ENCODE peak calls at places on chromosomes 16 and 17, in eight cellular contexts. One of them, this sample, is unnamed.

GRCh38 chr16:89113152-89113547 is 19.5 kb downstream of the ACSF3 start:
- DNase-seq in putamen: no peak
- DNase-seq in gastrocnemius medialis: no peak
- DNase-seq in stimulated activated CD8-positive, alpha-beta memory T cell treated with anti-CD3 and anti-CD28 coated beads, Interleukin-7, amount 100 ng/mL, for 1 hour: no peak
- DNase-seq in hepatocyte: no peak
- DNase-seq in hippocampal formation: no peak
- DNase-seq in NCI-H1092: no peak
- DNase-seq in T-helper 1 cell: no peak
- DNase-seq in this sample: no peak

GRCh38 chr17:65100316-65101140 is 36.6 kb upstream of the RGS9 start:
- DNase-seq in hippocampal formation: peak
- DNase-seq in gastrocnemius medialis: peak
- DNase-seq in putamen: peak
- DNase-seq in stimulated activated CD8-positive, alpha-beta memory T cell treated with anti-CD3 and anti-CD28 coated beads, Interleukin-7, amount 100 ng/mL, for 1 hour: peak
- DNase-seq in T-helper 1 cell: peak
- DNase-seq in NCI-H1092: peak
- DNase-seq in hepatocyte: peak
- DNase-seq in this sample: peak

GRCh38 chr16:87603684-87604571 is 1.6 kb downstream of the JPH3 start:
- DNase-seq in NCI-H1092: no peak
- DNase-seq in hepatocyte: no peak
- DNase-seq in stimulated activated CD8-positive, alpha-beta memory T cell treated with anti-CD3 and anti-CD28 coated beads, Interleukin-7, amount 100 ng/mL, for 1 hour: no peak
- DNase-seq in putamen: no peak
- DNase-seq in gastrocnemius medialis: no peak
- DNase-seq in T-helper 1 cell: no peak
- DNase-seq in hippocampal formation: no peak
- DNase-seq in this sample: no peak

GRCh38 chr16:51051671-51052070 is 99.4 kb downstream of the SALL1 start:
- DNase-seq in stimulated activated CD8-positive, alpha-beta memory T cell treated with anti-CD3 and anti-CD28 coated beads, Interleukin-7, amount 100 ng/mL, for 1 hour: no peak
- DNase-seq in NCI-H1092: no peak
- DNase-seq in hepatocyte: no peak
- DNase-seq in T-helper 1 cell: no peak
- DNase-seq in gastrocnemius medialis: no peak
- DNase-seq in hippocampal formation: no peak
- DNase-seq in putamen: no peak
- DNase-seq in this sample: no peak

GRCh38 chr16:69351309-69352027 is at the start of gene TMED6:
- DNase-seq in gastrocnemius medialis: no peak
- DNase-seq in putamen: no peak
- DNase-seq in NCI-H1092: no peak
- DNase-seq in hippocampal formation: no peak
- DNase-seq in T-helper 1 cell: no peak
- DNase-seq in stimulated activated CD8-positive, alpha-beta memory T cell treated with anti-CD3 and anti-CD28 coated beads, Interleukin-7, amount 100 ng/mL, for 1 hour: no peak
- DNase-seq in hepatocyte: peak
- DNase-seq in this sample: no peak

GRCh38 chr16:65278874-65279273 is 157.0 kb upstream of the CDH11 start:
- DNase-seq in gastrocnemius medialis: no peak
- DNase-seq in hippocampal formation: no peak
- DNase-seq in putamen: no peak
- DNase-seq in T-helper 1 cell: no peak
- DNase-seq in stimulated activated CD8-positive, alpha-beta memory T cell treated with anti-CD3 and anti-CD28 coated beads, Interleukin-7, amount 100 ng/mL, for 1 hour: no peak
- DNase-seq in NCI-H1092: no peak
- DNase-seq in hepatocyte: no peak
- DNase-seq in this sample: no peak

GRCh38 chr16:75023019-75023418 is 24.2 kb downstream of the ZNRF1 start:
- DNase-seq in hippocampal formation: no peak
- DNase-seq in stimulated activated CD8-positive, alpha-beta memory T cell treated with anti-CD3 and anti-CD28 coated beads, Interleukin-7, amount 100 ng/mL, for 1 hour: no peak
- DNase-seq in gastrocnemius medialis: no peak
- DNase-seq in putamen: no peak
- DNase-seq in hepatocyte: no peak
- DNase-seq in NCI-H1092: no peak
- DNase-seq in T-helper 1 cell: no peak
- DNase-seq in this sample: no peak

GRCh38 chr17:18141210-18141803 is 32.8 kb downstream of the MYO15A start:
- DNase-seq in gastrocnemius medialis: no peak
- DNase-seq in hippocampal formation: no peak
- DNase-seq in hepatocyte: peak
- DNase-seq in NCI-H1092: peak
- DNase-seq in putamen: peak
- DNase-seq in stimulated activated CD8-positive, alpha-beta memory T cell treated with anti-CD3 and anti-CD28 coated beads, Interleukin-7, amount 100 ng/mL, for 1 hour: no peak
- DNase-seq in T-helper 1 cell: no peak
- DNase-seq in this sample: peak

GRCh38 chr17:72392056-72393010 is 271.5 kb downstream of the SOX9 start:
- DNase-seq in gastrocnemius medialis: no peak
- DNase-seq in hippocampal formation: no peak
- DNase-seq in hepatocyte: no peak
- DNase-seq in NCI-H1092: no peak
- DNase-seq in putamen: no peak
- DNase-seq in T-helper 1 cell: no peak
- DNase-seq in stimulated activated CD8-positive, alpha-beta memory T cell treated with anti-CD3 and anti-CD28 coated beads, Interleukin-7, amount 100 ng/mL, for 1 hour: no peak
- DNase-seq in this sample: no peak

GRCh38 chr17:40283662-40284061 is 4.0 kb upstream of the CDC6 start:
- DNase-seq in NCI-H1092: no peak
- DNase-seq in hippocampal formation: no peak
- DNase-seq in hepatocyte: peak
- DNase-seq in stimulated activated CD8-positive, alpha-beta memory T cell treated with anti-CD3 and anti-CD28 coated beads, Interleukin-7, amount 100 ng/mL, for 1 hour: no peak
- DNase-seq in putamen: no peak
- DNase-seq in gastrocnemius medialis: no peak
- DNase-seq in T-helper 1 cell: no peak
- DNase-seq in this sample: no peak

GRCh38 chr17:1882836-1883235 is 53.0 kb downstream of the RPA1 start:
- DNase-seq in hepatocyte: peak
- DNase-seq in NCI-H1092: no peak
- DNase-seq in gastrocnemius medialis: no peak
- DNase-seq in stimulated activated CD8-positive, alpha-beta memory T cell treated with anti-CD3 and anti-CD28 coated beads, Interleukin-7, amount 100 ng/mL, for 1 hour: no peak
- DNase-seq in T-helper 1 cell: no peak
- DNase-seq in putamen: no peak
- DNase-seq in hippocampal formation: no peak
- DNase-seq in this sample: peak

GRCh38 chr17:64950871-64951270 is 31.6 kb upstream of the LRRC37A3 start:
- DNase-seq in T-helper 1 cell: no peak
- DNase-seq in putamen: no peak
- DNase-seq in gastrocnemius medialis: no peak
- DNase-seq in hippocampal formation: no peak
- DNase-seq in hepatocyte: no peak
- DNase-seq in NCI-H1092: no peak
- DNase-seq in stimulated activated CD8-positive, alpha-beta memory T cell treated with anti-CD3 and anti-CD28 coated beads, Interleukin-7, amount 100 ng/mL, for 1 hour: no peak
- DNase-seq in this sample: no peak

GRCh38 chr17:27489045-27489715 is 32.9 kb downstream of the KSR1 start:
- DNase-seq in NCI-H1092: no peak
- DNase-seq in putamen: no peak
- DNase-seq in hepatocyte: peak
- DNase-seq in T-helper 1 cell: no peak
- DNase-seq in gastrocnemius medialis: peak
- DNase-seq in stimulated activated CD8-positive, alpha-beta memory T cell treated with anti-CD3 and anti-CD28 coated beads, Interleukin-7, amount 100 ng/mL, for 1 hour: no peak
- DNase-seq in hippocampal formation: peak
- DNase-seq in this sample: no peak